ENCODE peak calls at places on chromosomes 12 and 14, in seven cellular contexts. One of them, this sample, is unnamed.

GRCh38 chr14:101184104-101184455 is 280.6 kb upstream of the RTL1 start:
- DNase-seq in gastrocnemius medialis: no peak
- DNase-seq in IMR-90: no peak
- DNase-seq in K562: no peak
- DNase-seq in heart left ventricle: no peak
- DNase-seq in transverse colon: no peak
- DNase-seq in adrenal gland: no peak
- DNase-seq in this sample: peak; percentile 85

GRCh38 chr12:111616177-111616623 is 17.1 kb upstream of the ATXN2 start:
- DNase-seq in gastrocnemius medialis: no peak
- DNase-seq in IMR-90: peak; percentile 21
- DNase-seq in K562: no peak
- DNase-seq in heart left ventricle: no peak
- DNase-seq in transverse colon: peak; percentile 12
- DNase-seq in adrenal gland: peak; percentile 78
- DNase-seq in this sample: no peak

GRCh38 chr14:100781952-100782351 is 44.0 kb upstream of the MEG3 start:
- DNase-seq in gastrocnemius medialis: no peak
- DNase-seq in IMR-90: no peak
- DNase-seq in K562: no peak
- DNase-seq in heart left ventricle: no peak
- DNase-seq in transverse colon: no peak
- DNase-seq in adrenal gland: no peak
- DNase-seq in this sample: no peak

GRCh38 chr12:55831407-55831880 is 2.1 kb upstream of the DNAJC14 start:
- DNase-seq in gastrocnemius medialis: no peak
- DNase-seq in IMR-90: no peak
- DNase-seq in K562: no peak
- DNase-seq in heart left ventricle: no peak
- DNase-seq in transverse colon: no peak
- DNase-seq in adrenal gland: no peak
- DNase-seq in this sample: no peak

GRCh38 chr14:61876362-61877049 is 114.3 kb downstream of the SNAPC1 start:
- DNase-seq in gastrocnemius medialis: no peak
- DNase-seq in IMR-90: no peak
- DNase-seq in K562: no peak
- DNase-seq in heart left ventricle: no peak
- DNase-seq in transverse colon: no peak
- DNase-seq in adrenal gland: no peak
- DNase-seq in this sample: no peak

GRCh38 chr14:20873370-20874177 is 17.6 kb upstream of the RNASE3 start:
- DNase-seq in gastrocnemius medialis: peak; percentile 56
- DNase-seq in IMR-90: peak; percentile 56
- DNase-seq in K562: peak; percentile 53
- DNase-seq in heart left ventricle: peak; percentile 85
- DNase-seq in transverse colon: peak; percentile 72
- DNase-seq in adrenal gland: peak; percentile 80
- DNase-seq in this sample: no peak

GRCh38 chr14:34018564-34019244 is 67.8 kb upstream of the EGLN3 start:
- DNase-seq in gastrocnemius medialis: peak; percentile 68
- DNase-seq in IMR-90: no peak
- DNase-seq in K562: no peak
- DNase-seq in heart left ventricle: peak; percentile 26
- DNase-seq in transverse colon: no peak
- DNase-seq in adrenal gland: no peak
- DNase-seq in this sample: no peak

GRCh38 chr12:4224211-4224878 is 49.2 kb upstream of the CCND2 start:
- DNase-seq in gastrocnemius medialis: no peak
- DNase-seq in IMR-90: no peak
- DNase-seq in K562: no peak
- DNase-seq in heart left ventricle: no peak
- DNase-seq in transverse colon: no peak
- DNase-seq in adrenal gland: no peak
- DNase-seq in this sample: peak; percentile 52

GRCh38 chr14:60061371-60061770 is 30.4 kb upstream of the PCNX4 start:
- DNase-seq in gastrocnemius medialis: no peak
- DNase-seq in IMR-90: no peak
- DNase-seq in K562: no peak
- DNase-seq in heart left ventricle: no peak
- DNase-seq in transverse colon: no peak
- DNase-seq in adrenal gland: no peak
- DNase-seq in this sample: no peak

GRCh38 chr14:88554458-88555286 is at the start of gene PTPN21:
- DNase-seq in gastrocnemius medialis: peak; percentile 72
- DNase-seq in IMR-90: peak; percentile 64
- DNase-seq in K562: peak; percentile 82
- DNase-seq in heart left ventricle: peak; percentile 85
- DNase-seq in transverse colon: peak; percentile 84
- DNase-seq in adrenal gland: peak; percentile 68
- DNase-seq in this sample: no peak

GRCh38 chr14:59272633-59273032 is 84.2 kb downstream of the DAAM1 start:
- DNase-seq in gastrocnemius medialis: no peak
- DNase-seq in IMR-90: no peak
- DNase-seq in K562: no peak
- DNase-seq in heart left ventricle: no peak
- DNase-seq in transverse colon: no peak
- DNase-seq in adrenal gland: no peak
- DNase-seq in this sample: no peak

GRCh38 chr14:104864267-104865068 is 600 bp upstream of the CEP170B start:
- DNase-seq in gastrocnemius medialis: no peak
- DNase-seq in IMR-90: no peak
- DNase-seq in K562: no peak
- DNase-seq in heart left ventricle: no peak
- DNase-seq in transverse colon: peak; percentile 93
- DNase-seq in adrenal gland: no peak
- DNase-seq in this sample: no peak

GRCh38 chr14:32728957-32729356 is 209.7 kb upstream of the NPAS3 start:
- DNase-seq in gastrocnemius medialis: no peak
- DNase-seq in IMR-90: no peak
- DNase-seq in K562: no peak
- DNase-seq in heart left ventricle: no peak
- DNase-seq in transverse colon: no peak
- DNase-seq in adrenal gland: no peak
- DNase-seq in this sample: no peak

GRCh38 chr12:2823483-2823882 is 11.0 kb downstream of the ITFG2 start:
- DNase-seq in gastrocnemius medialis: no peak
- DNase-seq in IMR-90: no peak
- DNase-seq in K562: no peak
- DNase-seq in heart left ventricle: no peak
- DNase-seq in transverse colon: no peak
- DNase-seq in adrenal gland: no peak
- DNase-seq in this sample: no peak

GRCh38 chr14:44040561-44040960 is 466.5 kb downstream of the FSCB start:
- DNase-seq in gastrocnemius medialis: no peak
- DNase-seq in IMR-90: no peak
- DNase-seq in K562: no peak
- DNase-seq in heart left ventricle: no peak
- DNase-seq in transverse colon: no peak
- DNase-seq in adrenal gland: no peak
- DNase-seq in this sample: no peak

GRCh38 chr14:70292716-70293115 is 66.8 kb downstream of the COX16 start:
- DNase-seq in gastrocnemius medialis: no peak
- DNase-seq in IMR-90: no peak
- DNase-seq in K562: no peak
- DNase-seq in heart left ventricle: no peak
- DNase-seq in transverse colon: no peak
- DNase-seq in adrenal gland: no peak
- DNase-seq in this sample: no peak

GRCh38 chr12:12790956-12791355 is 5.5 kb downstream of the APOLD1 start:
- DNase-seq in gastrocnemius medialis: no peak
- DNase-seq in IMR-90: no peak
- DNase-seq in K562: no peak
- DNase-seq in heart left ventricle: no peak
- DNase-seq in transverse colon: no peak
- DNase-seq in adrenal gland: no peak
- DNase-seq in this sample: no peak

GRCh38 chr14:96589577-96589976 is 87.4 kb downstream of the PAPOLA start:
- DNase-seq in gastrocnemius medialis: no peak
- DNase-seq in IMR-90: no peak
- DNase-seq in K562: no peak
- DNase-seq in heart left ventricle: no peak
- DNase-seq in transverse colon: no peak
- DNase-seq in adrenal gland: peak; percentile 1
- DNase-seq in this sample: peak; percentile 77

GRCh38 chr14:73740921-73741326 is 26.7 kb upstream of the PNMA1 start:
- DNase-seq in gastrocnemius medialis: peak; percentile 90
- DNase-seq in IMR-90: no peak
- DNase-seq in K562: peak; percentile 56
- DNase-seq in heart left ventricle: no peak
- DNase-seq in transverse colon: peak; percentile 92
- DNase-seq in adrenal gland: peak; percentile 74
- DNase-seq in this sample: no peak

GRCh38 chr14:73741876-73742519 is 27.8 kb upstream of the PNMA1 start:
- DNase-seq in gastrocnemius medialis: no peak
- DNase-seq in IMR-90: no peak
- DNase-seq in K562: no peak
- DNase-seq in heart left ventricle: no peak
- DNase-seq in transverse colon: no peak
- DNase-seq in adrenal gland: no peak
- DNase-seq in this sample: no peak

GRCh38 chr14:73742520-73743238 is 28.5 kb upstream of the PNMA1 start:
- DNase-seq in gastrocnemius medialis: no peak
- DNase-seq in IMR-90: no peak
- DNase-seq in K562: no peak
- DNase-seq in heart left ventricle: no peak
- DNase-seq in transverse colon: no peak
- DNase-seq in adrenal gland: no peak
- DNase-seq in this sample: no peak

GRCh38 chr14:73739899-73740685 is 25.9 kb upstream of the PNMA1 start:
- DNase-seq in gastrocnemius medialis: no peak
- DNase-seq in IMR-90: no peak
- DNase-seq in K562: no peak
- DNase-seq in heart left ventricle: no peak
- DNase-seq in transverse colon: no peak
- DNase-seq in adrenal gland: peak; percentile 34
- DNase-seq in this sample: no peak

DNA sequence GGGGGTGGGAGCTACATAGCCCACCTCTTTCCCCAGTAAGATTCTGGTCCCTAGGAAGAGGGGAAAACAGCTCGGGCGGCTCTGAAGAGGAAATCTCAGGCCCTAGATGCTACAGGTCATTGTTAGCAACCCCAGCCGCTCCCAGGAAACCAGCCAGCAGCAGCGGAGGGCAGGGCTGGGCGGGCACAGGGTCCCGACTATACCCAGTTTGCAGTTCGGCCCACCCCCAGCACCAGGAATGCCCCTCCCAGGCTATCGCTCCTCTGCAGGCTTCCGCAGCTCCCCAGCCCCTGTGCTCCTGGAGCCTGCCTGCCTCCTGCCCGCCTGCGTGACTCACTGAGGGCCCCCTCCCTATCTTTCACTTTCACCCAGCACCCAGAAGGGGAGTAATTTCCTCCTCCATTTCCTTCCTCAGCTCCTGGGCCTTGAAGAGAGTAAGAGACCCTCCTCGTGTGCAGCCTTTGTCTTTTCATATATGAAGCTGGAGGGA is 27.2 kb upstream of the PNMA1 start:
- DNase-seq in gastrocnemius medialis: peak; percentile 52
- DNase-seq in IMR-90: peak; percentile 66
- DNase-seq in K562: peak; percentile 93
- DNase-seq in heart left ventricle: peak; percentile 86
- DNase-seq in transverse colon: peak; percentile 86
- DNase-seq in adrenal gland: peak; percentile 73
- DNase-seq in this sample: no peak
- H3K4me3 ChIP-seq in gastrocnemius medialis: peak overlapping the region; percentile 9
- H3K4me3 ChIP-seq in IMR-90: peak overlapping the region; percentile 13
- H3K4me3 ChIP-seq in K562: peak overlapping the region; percentile 17
- H3K4me3 ChIP-seq in heart left ventricle: peak overlapping the region; percentile 37
- H3K4me3 ChIP-seq in transverse colon: peak overlapping the region; percentile 1
- H3K4me3 ChIP-seq in adrenal gland: no peak overlapping the region
- H3K4me3 ChIP-seq in this sample: peak overlapping the region; percentile 39

DNA sequence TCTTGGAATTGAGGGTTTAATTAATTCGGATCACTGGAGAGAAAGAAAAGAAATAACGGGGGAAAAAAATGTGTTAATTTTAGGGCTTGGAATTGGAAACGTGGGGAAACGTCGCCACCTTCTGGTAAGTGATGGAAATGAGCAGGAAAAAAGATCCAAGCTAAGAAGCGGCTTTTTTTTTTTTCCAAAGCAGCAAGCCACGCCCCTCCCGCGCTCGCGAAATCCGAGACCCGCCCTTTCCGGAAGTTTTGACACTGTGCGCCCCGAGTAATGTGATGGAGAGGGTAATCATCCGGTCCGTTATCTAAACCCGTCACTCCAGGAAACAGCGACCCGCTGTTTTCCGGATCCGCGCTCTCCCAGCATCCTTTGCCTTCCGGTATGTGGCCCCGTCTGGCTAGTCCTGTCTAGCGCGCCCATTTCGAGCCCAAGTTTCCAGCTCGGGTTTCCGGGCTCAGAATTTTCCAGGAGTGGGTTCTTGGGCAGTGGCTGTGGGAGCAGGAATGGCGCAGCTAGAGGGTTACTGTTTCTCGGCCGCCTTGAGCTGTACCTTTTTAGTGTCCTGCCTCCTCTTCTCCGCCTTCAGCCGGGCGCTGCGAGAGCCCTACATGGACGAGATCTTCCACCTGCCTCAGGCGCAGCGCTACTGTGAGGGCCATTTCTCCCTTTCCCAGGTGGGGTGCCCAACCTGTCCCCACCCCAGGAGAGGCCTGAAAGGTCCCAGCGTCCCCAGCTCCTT is at the start of gene ALG10B:
- DNase-seq in gastrocnemius medialis: peak; percentile 90
- DNase-seq in IMR-90: peak; percentile 96
- DNase-seq in K562: peak; percentile 77
- DNase-seq in heart left ventricle: peak; percentile 94
- DNase-seq in transverse colon: peak; percentile 93
- DNase-seq in adrenal gland: peak; percentile 96
- DNase-seq in this sample: no peak
- TF ChIP-seq POLR2A in gastrocnemius medialis: no peak
- TF ChIP-seq POLR2A in IMR-90: peak; percentile 64
- TF ChIP-seq POLR2A in K562: no peak
- TF ChIP-seq POLR2A in heart left ventricle: no peak
- TF ChIP-seq POLR2A in transverse colon: no peak
- TF ChIP-seq POLR2A in adrenal gland: no peak
- TF ChIP-seq POLR2A in this sample: no peak

GRCh38 chr12:49230176-49230575 is 34.7 kb upstream of the TUBA1C start:
- DNase-seq in gastrocnemius medialis: no peak
- DNase-seq in IMR-90: no peak
- DNase-seq in K562: no peak
- DNase-seq in heart left ventricle: no peak
- DNase-seq in transverse colon: no peak
- DNase-seq in adrenal gland: no peak
- DNase-seq in this sample: no peak
- H3K4me1 ChIP-seq in gastrocnemius medialis: peaks cover 13% of the 10 kb centered on the region
- H3K4me1 ChIP-seq in IMR-90: peaks cover 16% of the 10 kb centered on the region
- H3K4me1 ChIP-seq in K562: peaks cover 25% of the 10 kb centered on the region
- H3K4me1 ChIP-seq in heart left ventricle: peaks cover 55% of the 10 kb centered on the region
- H3K4me1 ChIP-seq in transverse colon: peaks cover 9% of the 10 kb centered on the region
- H3K4me1 ChIP-seq in adrenal gland: peaks cover 34% of the 10 kb centered on the region
- H3K4me1 ChIP-seq in this sample: peaks cover 24% of the 10 kb centered on the region

GRCh38 chr14:52179151-52179790 is 88.2 kb upstream of the PTGDR start:
- DNase-seq in gastrocnemius medialis: no peak
- DNase-seq in IMR-90: no peak
- DNase-seq in K562: no peak
- DNase-seq in heart left ventricle: no peak
- DNase-seq in transverse colon: no peak
- DNase-seq in adrenal gland: no peak
- DNase-seq in this sample: no peak

GRCh38 chr14:52175982-52176502 is 91.5 kb upstream of the PTGDR start:
- DNase-seq in gastrocnemius medialis: peak; percentile 15
- DNase-seq in IMR-90: no peak
- DNase-seq in K562: no peak
- DNase-seq in heart left ventricle: no peak
- DNase-seq in transverse colon: peak; percentile 25
- DNase-seq in adrenal gland: no peak
- DNase-seq in this sample: no peak
- H3K4me3 ChIP-seq in gastrocnemius medialis: no peak overlapping the region
- H3K4me3 ChIP-seq in IMR-90: no peak overlapping the region
- H3K4me3 ChIP-seq in K562: no peak overlapping the region
- H3K4me3 ChIP-seq in heart left ventricle: no peak overlapping the region
- H3K4me3 ChIP-seq in transverse colon: no peak overlapping the region
- H3K4me3 ChIP-seq in adrenal gland: no peak overlapping the region
- H3K4me3 ChIP-seq in this sample: no peak overlapping the region